ENCODE peak calls at places on chromosomes 6 and 20, in seven cellular contexts. S is stomach; F is activated CD4-positive, alpha-beta T cell treated with anti-CD3 and anti-CD28 coated beads, Interleukin-2, amount 50 U/mL, for 48 hours; I is activated naive CD4-positive, alpha-beta T cell; Y is nucleus accumbens; Z is sciatic nerve; N is fibroblast of mammary gland. H is an unnamed sample.

GRCh38 chr6:52422156-52422555 is 2.0 kb downstream of the EFHC1 start:
- DNase-seq in Z (no peak), I (no peak), N (no peak), S (no peak), Y (no peak), F (no peak), H (no peak)

GRCh38 chr6:12538881-12539357 is 177.6 kb upstream of the PHACTR1 start:
- DNase-seq in F (no peak), N (no peak), I (no peak), Y (no peak), S (peak; percentile 65), Z (peak; percentile 80), H (no peak)

GRCh38 chr6:70847685-70848084 is 109.2 kb downstream of the B3GAT2 start:
- DNase-seq in I (no peak), Y (no peak), S (no peak), F (no peak), Z (no peak), N (no peak), H (no peak)

GRCh38 chr6:36033935-36034334 is 6.3 kb downstream of the MAPK14 start:
- DNase-seq in Z (no peak), F (peak; percentile 36), S (no peak), N (peak; percentile 52), Y (no peak), I (no peak), H (no peak)

GRCh38 chr6:69220293-69220847 is 576.4 kb downstream of the LMBRD1 start:
- DNase-seq in I (no peak), Z (no peak), S (no peak), F (no peak), Y (no peak), N (no peak), H (peak; percentile 8)

GRCh38 chr20:12970372-12970821 is 38.4 kb upstream of the SPTLC3 start:
- DNase-seq in S (no peak), Y (no peak), F (no peak), I (no peak), Z (no peak), N (peak; percentile 60), H (peak; percentile 27)

GRCh38 chr6:168060521-168060931 is 18.5 kb downstream of the FRMD1 start:
- DNase-seq in Z (peak; percentile 79), Y (no peak), F (no peak), N (peak; percentile 54), S (peak; percentile 89), I (no peak), H (no peak)

GRCh38 chr6:44898296-44898930 is 429.7 kb upstream of the RUNX2 start:
- DNase-seq in S (no peak), Y (no peak), I (no peak), F (no peak), Z (no peak), N (peak; percentile 61), H (no peak)

GRCh38 chr20:58666702-58667101 is 15.6 kb downstream of the STX16 start:
- DNase-seq in Y (no peak), I (no peak), S (no peak), Z (no peak), F (no peak), N (no peak), H (no peak)

GRCh38 chr6:40164345-40164755 is 230.1 kb upstream of the MOCS1 start:
- DNase-seq in S (no peak), F (no peak), I (no peak), Y (no peak), Z (peak; percentile 82), N (peak; percentile 87), H (no peak)

GRCh38 chr6:157143885-157144795 is 179.2 kb downstream of the TMEM242 start:
- DNase-seq in N (peak; percentile 46), S (no peak), Y (no peak), Z (no peak), F (no peak), I (no peak), H (no peak)

GRCh38 chr6:42968126-42968701 is 7.7 kb downstream of the GNMT start:
- DNase-seq in I (no peak), S (no peak), N (no peak), Y (no peak), Z (no peak), F (no peak), H (no peak)

GRCh38 chr6:141309295-141309694 is 823.4 kb upstream of the GJE1 start:
- DNase-seq in Z (no peak), Y (no peak), N (peak; percentile 44), I (no peak), F (no peak), S (no peak), H (peak; percentile 10)

GRCh38 chr20:15834857-15835256 is 738.4 kb downstream of the KIF16B start:
- DNase-seq in Y (no peak), Z (no peak), S (no peak), N (no peak), F (no peak), I (no peak), H (no peak)

GRCh38 chr20:34528921-34529297 is 12.7 kb downstream of the DYNLRB1 start:
- DNase-seq in Z (peak; percentile 79), F (no peak), S (peak; percentile 81), Y (no peak), N (no peak), I (no peak), H (no peak)

GRCh38 chr6:127267742-127268588 is 1.3 kb downstream of the RNF146 start:
- DNase-seq in S (no peak), Z (no peak), Y (no peak), I (no peak), N (no peak), F (no peak), H (peak; percentile 20)

GRCh38 chr20:51258582-51259175 is 235.8 kb upstream of the KCNG1 start:
- DNase-seq in Z (no peak), N (no peak), S (no peak), F (no peak), Y (no peak), I (no peak), H (no peak)

GRCh38 chr6:33421344-33421643 is 1.4 kb downstream of the SYNGAP1 start:
- DNase-seq in N (no peak), Z (no peak), F (no peak), I (no peak), Y (no peak), S (no peak), H (no peak)

GRCh38 chr6:52493669-52494068 is 73.5 kb downstream of the EFHC1 start:
- DNase-seq in S (no peak), Z (no peak), Y (no peak), I (no peak), F (no peak), N (no peak), H (no peak)

GRCh38 chr20:49446808-49447207 is 35.7 kb downstream of the KCNB1 start:
- DNase-seq in N (peak; percentile 21), Z (peak; percentile 91), Y (peak; percentile 24), F (no peak), I (no peak), S (peak; percentile 27), H (no peak)

GRCh38 chr6:97215157-97215769 is 67.8 kb downstream of the MMS22L start:
- DNase-seq in N (peak; percentile 77), S (no peak), I (no peak), Z (no peak), F (no peak), Y (peak; percentile 39), H (peak; percentile 18)

GRCh38 chr20:41524980-41525613 is 93.1 kb downstream of the CHD6 start:
- DNase-seq in Z (peak; percentile 80), N (peak; percentile 76), S (peak; percentile 90), F (no peak), I (no peak), Y (peak; percentile 10), H (no peak)

GRCh38 chr6:13075491-13075845 is 252.9 kb downstream of the TBC1D7 start:
- DNase-seq in I (no peak), F (no peak), Y (no peak), Z (no peak), N (no peak), S (no peak), H (no peak)

GRCh38 chr20:62238569-62239277 is 402 bp downstream of the OSBPL2 start:
- DNase-seq in N (no peak), Z (no peak), F (peak; percentile 12), Y (no peak), I (no peak), S (peak; percentile 41), H (peak; percentile 37)

GRCh38 chr6:157813191-157813590 is 9.9 kb upstream of the SNX9 start:
- DNase-seq in S (no peak), I (no peak), Y (no peak), Z (peak; percentile 66), F (no peak), N (peak; percentile 85), H (no peak)

GRCh38 chr6:14488185-14488584 is 370.6 kb downstream of the CD83 start:
- DNase-seq in I (no peak), F (no peak), S (no peak), Z (no peak), Y (no peak), N (no peak), H (no peak)

GRCh38 chr20:5191829-5192569 is 65.2 kb downstream of the CDS2 start:
- DNase-seq in F (peak; percentile 15), I (no peak), Y (peak; percentile 17), S (peak; percentile 34), N (peak; percentile 86), Z (no peak), H (peak; percentile 39)

GRCh38 chr6:99232003-99232402 is 117.5 kb downstream of the FAXC start:
- DNase-seq in N (no peak), S (no peak), Z (no peak), F (no peak), Y (no peak), I (no peak), H (no peak)

H was measured in HAP-1.